ENCODE peak calls at places on chromosomes 1 and 21, in seven cellular contexts. D is heart left ventricle, L is brain microvascular endothelial cell, F is lower leg skin, A is stomach, H is breast epithelium, S is fibroblast of mammary gland. T is an unnamed sample.

GRCh38 chr1:15523104-15523921 is 702 bp downstream of the CASP9 start:
- DNase-seq in D (no peak), L (no peak), F (no peak), A (peak; percentile 18), H (no peak), S (peak; percentile 46), T (no peak)

GRCh38 chr1:116737855-116738318 is 16.3 kb upstream of the CD2 start:
- DNase-seq in D (no peak), L (no peak), F (no peak), A (no peak), H (no peak), S (no peak), T (no peak)

GRCh38 chr21:35075546-35075945 is 26.4 kb upstream of the RUNX1 start:
- DNase-seq in D (no peak), L (peak; percentile 90), F (no peak), A (no peak), H (no peak), S (peak; percentile 70), T (no peak)

GRCh38 chr1:173392895-173393654 is 84.1 kb upstream of the PRDX6 start:
- DNase-seq in D (no peak), L (peak; percentile 98), F (no peak), A (no peak), H (no peak), S (peak; percentile 96), T (no peak)

GRCh38 chr1:34164510-34165381 is at the start of gene CSMD2:
- DNase-seq in D (peak; percentile 29), L (peak; percentile 7), F (no peak), A (no peak), H (no peak), S (peak; percentile 43), T (peak; percentile 74)

GRCh38 chr1:27071049-27071416 is 58.4 kb upstream of the TENT5B start:
- DNase-seq in D (peak; percentile 26), L (peak; percentile 35), F (no peak), A (no peak), H (no peak), S (peak; percentile 45), T (peak; percentile 83)

GRCh38 chr1:207897188-207897587 is 13.7 kb downstream of the CD34 start:
- DNase-seq in D (no peak), L (no peak), F (no peak), A (no peak), H (no peak), S (no peak), T (no peak)

GRCh38 chr21:14353712-14354111 is 29.2 kb downstream of the HSPA13 start:
- DNase-seq in D (no peak), L (no peak), F (no peak), A (no peak), H (no peak), S (no peak), T (no peak)

GRCh38 chr21:28754127-28754611 is 238.5 kb downstream of the LTN1 start:
- DNase-seq in D (peak; percentile 84), L (peak; percentile 69), F (no peak), A (no peak), H (no peak), S (peak; percentile 79), T (no peak)

GRCh38 chr1:70818391-70818790 is 229.2 kb downstream of the PTGER3 start:
- DNase-seq in D (no peak), L (no peak), F (no peak), A (no peak), H (no peak), S (peak; percentile 57), T (no peak)

GRCh38 chr1:187655163-187655562 is 826.4 kb downstream of the PLA2G4A start:
- DNase-seq in D (no peak), L (no peak), F (no peak), A (no peak), H (no peak), S (peak; percentile 47), T (no peak)

GRCh38 chr1:222995230-222995580 is 147.8 kb downstream of the TLR5 start:
- DNase-seq in D (no peak), L (no peak), F (no peak), A (no peak), H (no peak), S (no peak), T (no peak)

GRCh38 chr1:43887748-43888147 is 45.9 kb upstream of the ARTN start:
- DNase-seq in D (no peak), L (no peak), F (no peak), A (no peak), H (no peak), S (no peak), T (no peak)

GRCh38 chr1:27418326-27418761 is 25.9 kb downstream of the GPR3 start:
- DNase-seq in D (peak; percentile 74), L (peak; percentile 94), F (no peak), A (peak; percentile 71), H (peak; percentile 67), S (peak; percentile 94), T (peak; percentile 92)

GRCh38 chr1:99173282-99173681 is 91.0 kb upstream of the PLPPR4 start:
- DNase-seq in D (no peak), L (no peak), F (no peak), A (no peak), H (no peak), S (no peak), T (no peak)

GRCh38 chr1:83641206-83641658 is 357.7 kb downstream of the TTLL7 start:
- DNase-seq in D (peak; percentile 9), L (no peak), F (no peak), A (no peak), H (no peak), S (peak; percentile 50), T (no peak)

DNA sequence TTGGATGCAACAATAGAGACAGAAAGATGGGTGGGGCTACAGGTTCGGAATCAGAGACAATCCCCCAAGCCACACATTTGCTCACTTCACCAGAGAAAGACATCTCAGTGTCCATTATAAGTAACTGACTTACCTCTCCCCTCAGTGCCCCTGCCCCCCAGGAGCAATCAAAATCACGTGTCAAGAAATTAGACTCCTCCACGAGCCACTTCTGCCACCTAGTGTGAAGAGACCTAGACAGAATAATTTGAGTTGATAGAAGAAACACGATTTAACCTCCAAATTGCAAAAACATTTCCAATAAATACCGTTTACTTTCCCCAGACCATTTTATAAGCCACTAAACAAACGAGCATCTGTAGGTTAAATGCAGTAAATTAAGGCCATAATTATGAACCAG is 123.2 kb downstream of the SLC30A10 start:
- DNase-seq in D (no peak), L (peak; percentile 15), F (no peak), A (no peak), H (no peak), S (no peak), T (no peak)
- TF ChIP-seq CTCF in D (peak; percentile 24), L (peak; percentile 45), F (no peak), A (no peak), H (no peak), S (peak; percentile 8), T (no peak)

DNA sequence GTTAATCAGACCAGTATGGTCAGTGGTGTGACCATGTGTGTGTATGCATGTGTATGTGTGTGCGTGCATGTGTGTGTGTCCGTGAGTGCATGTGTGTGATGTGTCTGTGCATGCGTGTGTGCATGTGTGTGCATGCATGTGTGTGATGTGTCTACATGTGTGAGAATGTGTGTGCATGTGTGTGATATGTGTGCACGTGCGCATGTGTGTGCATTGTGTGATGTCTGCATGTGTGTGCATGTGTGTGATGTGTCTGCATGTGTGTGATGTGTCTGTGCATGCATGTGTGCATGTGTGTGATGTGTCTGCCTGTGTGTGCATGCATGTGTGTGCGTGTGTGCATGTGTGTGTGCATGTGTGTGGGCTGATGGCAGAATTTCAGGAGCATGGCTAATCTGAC is 58.2 kb downstream of the SIK1 start:
- DNase-seq in D (no peak), L (no peak), F (no peak), A (no peak), H (no peak), S (no peak), T (no peak)
- H3K4me3 ChIP-seq in D (no peak overlapping the region), L (no peak overlapping the region), F (no peak overlapping the region), A (no peak overlapping the region), H (no peak overlapping the region), S (no peak overlapping the region), T (no peak overlapping the region)

DNA sequence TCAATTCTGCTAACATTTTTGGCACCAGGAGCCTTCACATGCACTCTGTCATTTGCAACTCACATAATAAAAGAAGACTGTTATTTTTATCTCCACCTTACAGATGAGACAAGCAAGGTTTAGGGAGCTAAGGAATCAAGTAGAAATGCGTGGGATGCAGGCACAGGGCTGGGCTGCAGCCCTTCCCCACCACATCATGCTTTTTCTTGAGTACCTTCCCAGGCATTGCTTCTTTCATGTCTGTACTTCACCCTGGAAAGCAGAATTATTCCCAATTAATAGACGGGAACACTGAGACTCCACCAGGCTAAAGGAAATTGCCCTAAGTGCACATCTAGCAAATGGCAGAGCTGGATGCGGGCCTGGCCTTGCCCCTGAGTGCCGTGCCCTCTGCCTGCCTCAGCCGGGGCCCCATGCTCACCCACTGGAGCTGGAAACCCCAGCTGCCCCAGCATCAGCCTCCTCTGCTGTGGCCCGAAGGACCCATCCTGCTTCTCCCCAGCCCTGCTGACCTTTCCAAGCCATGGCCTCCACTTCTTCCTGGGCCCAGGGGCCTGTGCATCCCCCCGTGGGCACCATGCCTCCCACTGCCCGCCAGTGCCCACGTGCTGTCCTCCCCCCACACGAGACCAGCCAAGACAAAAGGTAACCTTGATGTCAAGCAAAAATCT is 257.5 kb downstream of the TOMM20 start:
- DNase-seq in D (no peak), L (no peak), F (no peak), A (no peak), H (no peak), S (no peak), T (no peak)
- TF ChIP-seq CTCF in D (no peak), L (no peak), F (no peak), A (no peak), H (no peak), S (no peak), T (no peak)

GRCh38 chr1:92504751-92505692 is 18.3 kb upstream of the GFI1 start:
- DNase-seq in D (no peak), L (no peak), F (no peak), A (no peak), H (no peak), S (no peak), T (no peak)
- H3K4me3 ChIP-seq in D (no peak overlapping the region), L (no peak overlapping the region), F (no peak overlapping the region), A (no peak overlapping the region), H (no peak overlapping the region), S (no peak overlapping the region), T (no peak overlapping the region)

DNA sequence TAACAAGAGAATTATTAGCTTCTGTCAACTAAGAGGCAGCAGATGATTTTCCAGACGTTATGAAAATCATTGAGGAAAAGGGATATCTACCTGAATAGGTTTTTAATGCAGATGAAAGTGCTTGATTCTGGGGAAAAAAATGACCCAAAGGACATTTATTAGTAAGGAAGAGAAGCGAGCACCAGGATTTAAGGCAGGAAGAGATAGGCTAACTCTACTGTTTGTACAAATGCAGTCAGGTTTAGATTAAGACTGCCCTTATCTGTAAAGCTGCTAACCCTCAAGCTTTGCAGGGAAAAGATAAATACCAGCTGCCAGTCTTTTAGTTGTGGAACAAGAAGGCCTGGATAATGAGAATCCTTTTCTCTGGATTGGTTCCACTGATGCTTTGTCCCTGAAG is 33.0 kb upstream of the LRIG2 start:
- DNase-seq in D (no peak), L (no peak), F (no peak), A (no peak), H (no peak), S (no peak), T (no peak)
- TF ChIP-seq CTCF in D (no peak), L (no peak), F (no peak), A (no peak), H (no peak), S (no peak), T (no peak)

DNA sequence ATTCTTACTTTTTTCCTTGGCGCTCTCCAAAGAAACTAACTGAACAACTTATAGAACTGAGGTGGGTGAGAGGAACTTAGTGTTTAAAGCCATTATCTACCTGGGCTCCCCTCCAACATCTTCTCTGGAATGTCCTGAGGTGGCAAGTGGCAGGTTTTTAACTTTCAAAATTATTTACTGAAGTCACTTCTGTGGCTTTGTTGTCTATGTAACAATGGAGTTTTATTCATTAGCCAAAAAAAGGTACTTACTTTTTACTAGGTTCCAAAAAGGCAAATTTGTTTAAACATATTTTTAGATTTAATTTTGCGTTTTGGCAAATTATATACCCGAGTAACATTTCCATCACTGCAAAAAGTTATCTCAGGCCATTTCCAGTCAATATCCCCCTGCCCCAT is 2.4 kb downstream of the ENO1 start:
- DNase-seq in D (no peak), L (no peak), F (no peak), A (no peak), H (no peak), S (no peak), T (no peak)
- H3K4me3 ChIP-seq in D (peak overlapping the region; percentile 84), L (peak overlapping the region; percentile 96), F (no peak overlapping the region), A (no peak overlapping the region), H (no peak overlapping the region), S (peak overlapping the region; percentile 91), T (peak overlapping the region; percentile 83)

T was measured in kidney.